ENCODE peak calls at places on chromosomes 7 and 10, in five cellular contexts. One of them, this sample, is unnamed.
A peak's percentile ranks its signal among the peaks of the same experiment; 100 is the strongest.

GRCh38 chr10:96666738-96667137 is 53.6 kb downstream of the PIK3AP1 start:
- DNase-seq in fibroblast of gingiva: no peak
- DNase-seq in GM13977: no peak
- DNase-seq in colonic mucosa: no peak
- DNase-seq in amygdala: no peak
- DNase-seq in this sample: peak; percentile 35

GRCh38 chr10:124345521-124345920 is 73.2 kb downstream of the OAT start:
- DNase-seq in fibroblast of gingiva: no peak
- DNase-seq in GM13977: no peak
- DNase-seq in colonic mucosa: no peak
- DNase-seq in amygdala: no peak
- DNase-seq in this sample: no peak

GRCh38 chr7:101235050-101235449 is 2.6 kb downstream of the CLDN15 start:
- DNase-seq in fibroblast of gingiva: no peak
- DNase-seq in GM13977: no peak
- DNase-seq in colonic mucosa: no peak
- DNase-seq in amygdala: no peak
- DNase-seq in this sample: no peak

GRCh38 chr10:4941540-4942330 is 21.5 kb upstream of the AKR1C1 start:
- DNase-seq in fibroblast of gingiva: peak; percentile 55
- DNase-seq in GM13977: no peak
- DNase-seq in colonic mucosa: no peak
- DNase-seq in amygdala: no peak
- DNase-seq in this sample: no peak

GRCh38 chr10:75358835-75359421 is 42.6 kb downstream of the ZNF503 start:
- DNase-seq in fibroblast of gingiva: peak; percentile 82
- DNase-seq in GM13977: no peak
- DNase-seq in colonic mucosa: no peak
- DNase-seq in amygdala: no peak
- DNase-seq in this sample: no peak

GRCh38 chr7:39667354-39667923 is 44.1 kb downstream of the RALA start:
- DNase-seq in fibroblast of gingiva: peak; percentile 74
- DNase-seq in GM13977: no peak
- DNase-seq in colonic mucosa: no peak
- DNase-seq in amygdala: no peak
- DNase-seq in this sample: no peak

GRCh38 chr7:92042056-92042737 is 92.1 kb downstream of the CYP51A1 start:
- DNase-seq in fibroblast of gingiva: no peak
- DNase-seq in GM13977: no peak
- DNase-seq in colonic mucosa: peak; percentile 82
- DNase-seq in amygdala: no peak
- DNase-seq in this sample: no peak

GRCh38 chr7:106339513-106340246 is 54.9 kb upstream of the NAMPT start:
- DNase-seq in fibroblast of gingiva: no peak
- DNase-seq in GM13977: no peak
- DNase-seq in colonic mucosa: no peak
- DNase-seq in amygdala: no peak
- DNase-seq in this sample: no peak

GRCh38 chr7:151472644-151473380 is 32.9 kb upstream of the CRYGN start:
- DNase-seq in fibroblast of gingiva: no peak
- DNase-seq in GM13977: peak; percentile 50
- DNase-seq in colonic mucosa: no peak
- DNase-seq in amygdala: no peak
- DNase-seq in this sample: no peak

GRCh38 chr10:124494050-124494807 is 32.6 kb downstream of the LHPP start:
- DNase-seq in fibroblast of gingiva: no peak
- DNase-seq in GM13977: peak; percentile 51
- DNase-seq in colonic mucosa: no peak
- DNase-seq in amygdala: no peak
- DNase-seq in this sample: no peak

GRCh38 chr7:19117081-19117869 is at the start of gene TWIST1:
- DNase-seq in fibroblast of gingiva: peak; percentile 100
- DNase-seq in GM13977: peak; percentile 60
- DNase-seq in colonic mucosa: peak; percentile 22
- DNase-seq in amygdala: no peak
- DNase-seq in this sample: no peak

GRCh38 chr7:44368885-44369284 is 43.5 kb upstream of the CAMK2B start:
- DNase-seq in fibroblast of gingiva: no peak
- DNase-seq in GM13977: no peak
- DNase-seq in colonic mucosa: no peak
- DNase-seq in amygdala: no peak
- DNase-seq in this sample: no peak

This sample was measured in stimulated activated naive B cell treated with anti-CD40 and anti-IgM and Interleukin-4, amounts not matched to agents 10 μg/mL and 1 μg/mL and 100 μg/mL, for 72 hours.